ENCODE peak calls at places on chromosomes 3 and 15, in nine cellular contexts. E, O, J, B, S, T, F, X and P are unnamed samples.

GRCh38 chr3:115913069-115913686 is 289.9 kb downstream of the GAP43 start:
- DNase-seq in E (no peak), O (no peak), J (no peak), B (peak; percentile 7), S (no peak), T (no peak), F (no peak), X (no peak), P (no peak)

GRCh38 chr15:39613271-39613670 is 32.4 kb downstream of the THBS1 start:
- DNase-seq in E (no peak), O (no peak), J (no peak), B (peak; percentile 34), S (no peak), T (no peak), F (no peak), X (no peak), P (no peak)

GRCh38 chr3:119647843-119648575 is 12.4 kb downstream of the POPDC2 start:
- DNase-seq in E (no peak), O (no peak), J (no peak), B (no peak), S (no peak), T (no peak), F (no peak), X (no peak), P (no peak)

GRCh38 chr15:101029971-101030661 is 111.0 kb downstream of the LRRK1 start:
- DNase-seq in E (peak; percentile 28), O (no peak), J (no peak), B (no peak), S (no peak), T (no peak), F (peak; percentile 26), X (no peak), P (no peak)

GRCh38 chr3:172519740-172520139 is 3.5 kb downstream of the TNFSF10 start:
- DNase-seq in E (no peak), O (no peak), J (no peak), B (no peak), S (no peak), T (no peak), F (no peak), X (no peak), P (no peak)

GRCh38 chr15:66876423-66876730 is 174.3 kb downstream of the SMAD6 start:
- DNase-seq in E (no peak), O (no peak), J (no peak), B (no peak), S (no peak), T (no peak), F (peak; percentile 77), X (no peak), P (no peak)

GRCh38 chr15:48798319-48798718 is 12.6 kb downstream of the CEP152 start:
- DNase-seq in E (no peak), O (no peak), J (no peak), B (no peak), S (no peak), T (no peak), F (peak; percentile 81), X (no peak), P (no peak)

GRCh38 chr15:62782100-62782791 is 260.3 kb upstream of the TPM1 start:
- DNase-seq in E (peak; percentile 87), O (peak; percentile 82), J (peak; percentile 82), B (peak; percentile 68), S (peak; percentile 31), T (peak; percentile 30), F (peak; percentile 83), X (no peak), P (peak; percentile 71)

GRCh38 chr3:11566916-11567315 is 76.8 kb downstream of the VGLL4 start:
- DNase-seq in E (no peak), O (no peak), J (no peak), B (no peak), S (peak; percentile 9), T (no peak), F (peak; percentile 77), X (no peak), P (no peak)